ENCODE peak calls at places on chromosome 2, in four cellular contexts. U is HFF-Myc, G is non-pigmented ciliary epithelial cell, W is fibroblast of the aortic adventitia. I is an unnamed sample.
A peak's percentile ranks its signal among the peaks of the same experiment; 100 is the strongest.

GRCh38 chr2:151637284-151637781 is 96.9 kb downstream of the NEB start:
- DNase-seq in U (no peak), G (no peak), W (no peak), I (no peak)

GRCh38 chr2:105977212-105977611 is 216.9 kb downstream of the UXS1 start:
- DNase-seq in U (no peak), G (peak; percentile 68), W (peak; percentile 62), I (no peak)

GRCh38 chr2:133576714-133577113 is 8.5 kb upstream of the NCKAP5 start:
- DNase-seq in U (no peak), G (no peak), W (no peak), I (no peak)

GRCh38 chr2:134912406-134912805 is 6.2 kb upstream of the CCNT2 start:
- DNase-seq in U (no peak), G (no peak), W (peak; percentile 20), I (no peak)

GRCh38 chr2:109371481-109372170 is 242.1 kb downstream of the SEPTIN10 start:
- DNase-seq in U (no peak), G (no peak), W (no peak), I (no peak)

GRCh38 chr2:61426267-61426897 is 44.5 kb downstream of the USP34 start:
- DNase-seq in U (no peak), G (no peak), W (no peak), I (no peak)

GRCh38 chr2:10382313-10383061 is 65.6 kb downstream of the ODC1 start:
- DNase-seq in U (no peak), G (no peak), W (no peak), I (peak; percentile 39)

GRCh38 chr2:42927334-42928160 is 135.2 kb upstream of the HAAO start:
- DNase-seq in U (no peak), G (no peak), W (no peak), I (no peak)

GRCh38 chr2:230348792-230349191 is 21.8 kb downstream of the SP140L start:
- DNase-seq in U (no peak), G (no peak), W (no peak), I (no peak)

GRCh38 chr2:84646514-84646913 is 130.2 kb downstream of the DNAH6 start:
- DNase-seq in U (no peak), G (no peak), W (no peak), I (no peak)

GRCh38 chr2:10901160-10901559 is 10.6 kb upstream of the KCNF1 start:
- DNase-seq in U (no peak), G (no peak), W (no peak), I (no peak)

GRCh38 chr2:74393525-74393924 is 13.4 kb upstream of the DCTN1 start:
- DNase-seq in U (no peak), G (no peak), W (no peak), I (no peak)

GRCh38 chr2:3739313-3739712 is 35.9 kb downstream of the DCDC2C start:
- DNase-seq in U (no peak), G (no peak), W (no peak), I (no peak)

GRCh38 chr2:139155991-139156390 is 375.8 kb upstream of the NXPH2 start:
- DNase-seq in U (no peak), G (peak; percentile 9), W (no peak), I (no peak)

GRCh38 chr2:3238951-3239841 is 138.4 kb downstream of the EIPR1 start:
- DNase-seq in U (no peak), G (no peak), W (no peak), I (no peak)

GRCh38 chr2:8513601-8514273 is 168.1 kb upstream of the ID2 start:
- DNase-seq in U (no peak), G (no peak), W (no peak), I (no peak)

GRCh38 chr2:146576301-146576700 is 1268.5 kb upstream of the ACVR2A start:
- DNase-seq in U (no peak), G (no peak), W (no peak), I (no peak)

GRCh38 chr2:62201307-62201706 is 5.4 kb downstream of the B3GNT2 start:
- DNase-seq in U (no peak), G (no peak), W (peak; percentile 42), I (no peak)

GRCh38 chr2:149953627-149954026 is 366.1 kb upstream of the MMADHC start:
- DNase-seq in U (no peak), G (no peak), W (no peak), I (no peak)

GRCh38 chr2:232483296-232483922 is 4.2 kb downstream of the ECEL1 start:
- DNase-seq in U (no peak), G (no peak), W (no peak), I (no peak)

GRCh38 chr2:43592443-43592842 is 3.4 kb downstream of the THADA start:
- DNase-seq in U (no peak), G (no peak), W (peak; percentile 43), I (no peak)

GRCh38 chr2:1705557-1706076 is 38.7 kb downstream of the PXDN start:
- DNase-seq in U (no peak), G (no peak), W (no peak), I (no peak)

GRCh38 chr2:8312221-8312620 is 369.6 kb upstream of the ID2 start:
- DNase-seq in U (no peak), G (no peak), W (no peak), I (no peak)

GRCh38 chr2:240457223-240458043 is 22.0 kb downstream of the GPC1 start:
- DNase-seq in U (no peak), G (no peak), W (no peak), I (no peak)

GRCh38 chr2:25032094-25032493 is 9.8 kb upstream of the EFR3B start:
- DNase-seq in U (no peak), G (no peak), W (peak; percentile 16), I (no peak)

GRCh38 chr2:43070039-43070438 is 156.4 kb downstream of the ZFP36L2 start:
- DNase-seq in U (no peak), G (no peak), W (no peak), I (no peak)

GRCh38 chr2:219997341-219997851 is 370.0 kb downstream of the SLC4A3 start:
- DNase-seq in U (no peak), G (no peak), W (peak; percentile 87), I (peak; percentile 41)

GRCh38 chr2:120239488-120240287 is 13.0 kb upstream of the RALB start:
- DNase-seq in U (no peak), G (peak; percentile 67), W (peak; percentile 89), I (no peak)

GRCh38 chr2:158142165-158142564 is 40.5 kb downstream of the UPP2 start:
- DNase-seq in U (no peak), G (no peak), W (no peak), I (no peak)

GRCh38 chr2:48954935-48955334 is 199.4 kb downstream of the FSHR start:
- DNase-seq in U (no peak), G (peak; percentile 2), W (no peak), I (no peak)

GRCh38 chr2:46153996-46154753 is 143.0 kb upstream of the EPAS1 start:
- DNase-seq in U (no peak), G (no peak), W (no peak), I (no peak)

GRCh38 chr2:29187926-29188325 is 72.7 kb downstream of the CLIP4 start:
- DNase-seq in U (no peak), G (no peak), W (peak; percentile 19), I (no peak)

I was measured in SJCRH30.